ENCODE peak calls at places on chromosomes 11 and 22, in five cellular contexts. T is NCI-H2171; O is ACHN; M is stimulated activated CD4-positive, alpha-beta T cell treated with anti-CD3 and anti-CD28 coated beads, Interleukin-2, amount 100 ng/mL, for 24 hours; F is stimulated activated naive B cell treated with anti-CD40 and anti-IgM and Interleukin-4, amounts not matched to agents 10 μg/mL and 1 μg/mL and 100 μg/mL, for 72 hours. R is an unnamed sample.

GRCh38 chr11:2898366-2899079 is 12.9 kb upstream of the CDKN1C start:
- DNase-seq in T (no peak), O (peak; percentile 73), M (peak; percentile 58), F (no peak), R (peak; percentile 73)

GRCh38 chr11:13033760-13034533 is 24.8 kb downstream of the RASSF10 start:
- DNase-seq in T (no peak), O (no peak), M (no peak), F (no peak), R (no peak)

GRCh38 chr11:130414107-130415088 is 14.0 kb downstream of the ADAMTS8 start:
- DNase-seq in T (no peak), O (no peak), M (no peak), F (no peak), R (no peak)

GRCh38 chr11:111531687-111532364 is 8.7 kb upstream of the LAYN start:
- DNase-seq in T (no peak), O (peak; percentile 92), M (peak; percentile 72), F (no peak), R (no peak)

GRCh38 chr22:43152001-43152354 is 619 bp downstream of the TSPO start:
- DNase-seq in T (no peak), O (no peak), M (peak; percentile 27), F (no peak), R (no peak)

GRCh38 chr22:26826431-26826935 is 169.1 kb downstream of the MIAT start:
- DNase-seq in T (no peak), O (no peak), M (no peak), F (no peak), R (no peak)

GRCh38 chr11:116162086-116162485 is 610.7 kb downstream of the BUD13 start:
- DNase-seq in T (no peak), O (no peak), M (no peak), F (no peak), R (no peak)

GRCh38 chr11:36564376-36565032 is 3.3 kb upstream of the RAG1 start:
- DNase-seq in T (peak; percentile 80), O (peak; percentile 54), M (peak; percentile 38), F (peak; percentile 11), R (peak; percentile 40)

GRCh38 chr11:3087373-3087772 is 30.1 kb upstream of the CARS1 start:
- DNase-seq in T (no peak), O (no peak), M (no peak), F (no peak), R (no peak)

GRCh38 chr11:125123947-125124633 is 12.7 kb upstream of the TMEM218 start:
- DNase-seq in T (peak; percentile 45), O (peak; percentile 39), M (peak; percentile 57), F (no peak), R (no peak)

GRCh38 chr22:37313376-37314314 is 31.3 kb downstream of the CYTH4 start:
- DNase-seq in T (no peak), O (no peak), M (no peak), F (no peak), R (no peak)

GRCh38 chr11:9808943-9809342 is 145.1 kb downstream of the SWAP70 start:
- DNase-seq in T (no peak), O (no peak), M (no peak), F (no peak), R (peak; percentile 16)

GRCh38 chr11:130671801-130672700 is 223.6 kb downstream of the ADAMTS15 start:
- DNase-seq in T (no peak), O (peak; percentile 13), M (no peak), F (no peak), R (no peak)

GRCh38 chr11:86743223-86744118 is 56.9 kb upstream of the PRSS23 start:
- DNase-seq in T (no peak), O (peak; percentile 94), M (peak; percentile 60), F (no peak), R (peak; percentile 60)

GRCh38 chr11:17014774-17015638 is 792 bp upstream of the PLEKHA7 start:
- DNase-seq in T (no peak), O (no peak), M (peak; percentile 26), F (no peak), R (peak; percentile 75)

GRCh38 chr11:18617688-18618340 is 16.3 kb downstream of the SPTY2D1 start:
- DNase-seq in T (no peak), O (no peak), M (peak; percentile 14), F (no peak), R (no peak)

GRCh38 chr11:68311155-68312116 is 955 bp upstream of the LRP5 start:
- DNase-seq in T (no peak), O (no peak), M (no peak), F (no peak), R (no peak)

GRCh38 chr11:61828629-61829407 is 718 bp downstream of the FADS2 start:
- DNase-seq in T (peak; percentile 71), O (no peak), M (peak; percentile 43), F (peak; percentile 34), R (no peak)

GRCh38 chr11:134289789-134290188 is 13.6 kb downstream of the GLB1L3 start:
- DNase-seq in T (no peak), O (no peak), M (no peak), F (no peak), R (no peak)

GRCh38 chr22:28395920-28396447 is 283.7 kb downstream of the TTC28 start:
- DNase-seq in T (no peak), O (peak; percentile 2), M (no peak), F (no peak), R (no peak)

GRCh38 chr11:31449040-31449439 is 60.4 kb downstream of the IMMP1L start:
- DNase-seq in T (no peak), O (no peak), M (no peak), F (no peak), R (no peak)

GRCh38 chr11:94671553-94672366 is 96.4 kb upstream of the AMOTL1 start:
- DNase-seq in T (no peak), O (no peak), M (no peak), F (no peak), R (no peak)

GRCh38 chr11:43360361-43361032 is 1.8 kb downstream of the TTC17 start:
- DNase-seq in T (no peak), O (peak; percentile 12), M (no peak), F (no peak), R (no peak)

GRCh38 chr22:40597541-40598453 is 38.7 kb downstream of the MRTFA start:
- DNase-seq in T (no peak), O (no peak), M (no peak), F (no peak), R (no peak)

GRCh38 chr11:72716291-72716690 is 35.9 kb downstream of the ARAP1 start:
- DNase-seq in T (peak; percentile 77), O (no peak), M (no peak), F (no peak), R (no peak)

GRCh38 chr11:69475866-69476714 is 5.4 kb upstream of the LINC01488 start:
- DNase-seq in T (no peak), O (no peak), M (no peak), F (no peak), R (no peak)

GRCh38 chr11:65468874-65469333 is 29.9 kb upstream of the MALAT1 start:
- DNase-seq in T (no peak), O (peak; percentile 32), M (no peak), F (peak; percentile 45), R (peak; percentile 95)

GRCh38 chr11:129852125-129852740 is 36.6 kb downstream of the TMEM45B start:
- DNase-seq in T (no peak), O (no peak), M (no peak), F (no peak), R (no peak)

GRCh38 chr22:39208013-39208680 is 36.6 kb downstream of the PDGFB start:
- DNase-seq in T (no peak), O (no peak), M (no peak), F (no peak), R (no peak)

GRCh38 chr11:2135648-2136201 is 3.5 kb downstream of the IGF2 start:
- DNase-seq in T (no peak), O (no peak), M (no peak), F (no peak), R (no peak)

GRCh38 chr11:114892381-114893197 is 214.3 kb downstream of the NXPE2 start:
- DNase-seq in T (no peak), O (peak; percentile 6), M (peak; percentile 23), F (no peak), R (no peak)

GRCh38 chr22:32475428-32476010 is 908 bp downstream of the FBXO7 start:
- DNase-seq in T (no peak), O (no peak), M (peak; percentile 35), F (peak; percentile 14), R (peak; percentile 28)